ENCODE peak calls at places on chromosome 1, in seven cellular contexts. One of them, this sample, is unnamed.

GRCh38 chr1:22773981-22774471 is 63.4 kb downstream of the EPHB2 start:
- DNase-seq in NCI-H524 treated with DMSO at 0.1 percent for 48 hours: no peak
- DNase-seq in neuronal stem cell: no peak
- DNase-seq in astrocyte of the cerebellum: peak; percentile 36
- DNase-seq in HS-5: no peak
- DNase-seq in pancreas: no peak
- DNase-seq in NCI-H1092 treated with DMSO at 0.1 percent for 48 hours: peak; percentile 30
- DNase-seq in this sample: no peak

GRCh38 chr1:9905010-9905409 is 5.1 kb downstream of the CTNNBIP1 start:
- DNase-seq in HS-5: no peak
- DNase-seq in NCI-H524 treated with DMSO at 0.1 percent for 48 hours: no peak
- DNase-seq in pancreas: no peak
- DNase-seq in NCI-H1092 treated with DMSO at 0.1 percent for 48 hours: no peak
- DNase-seq in neuronal stem cell: no peak
- DNase-seq in astrocyte of the cerebellum: peak; percentile 73
- DNase-seq in this sample: no peak

GRCh38 chr1:99326215-99326949 is 62.1 kb downstream of the PLPPR4 start:
- DNase-seq in NCI-H1092 treated with DMSO at 0.1 percent for 48 hours: no peak
- DNase-seq in NCI-H524 treated with DMSO at 0.1 percent for 48 hours: no peak
- DNase-seq in pancreas: no peak
- DNase-seq in HS-5: no peak
- DNase-seq in neuronal stem cell: no peak
- DNase-seq in astrocyte of the cerebellum: no peak
- DNase-seq in this sample: no peak

GRCh38 chr1:2983319-2983705 is 38.0 kb upstream of the ACTRT2 start:
- DNase-seq in NCI-H524 treated with DMSO at 0.1 percent for 48 hours: no peak
- DNase-seq in HS-5: no peak
- DNase-seq in neuronal stem cell: no peak
- DNase-seq in NCI-H1092 treated with DMSO at 0.1 percent for 48 hours: no peak
- DNase-seq in pancreas: peak; percentile 21
- DNase-seq in astrocyte of the cerebellum: no peak
- DNase-seq in this sample: no peak

GRCh38 chr1:232011961-232012360 is 385.4 kb downstream of the DISC1 start:
- DNase-seq in neuronal stem cell: no peak
- DNase-seq in HS-5: no peak
- DNase-seq in pancreas: no peak
- DNase-seq in NCI-H1092 treated with DMSO at 0.1 percent for 48 hours: no peak
- DNase-seq in astrocyte of the cerebellum: no peak
- DNase-seq in NCI-H524 treated with DMSO at 0.1 percent for 48 hours: no peak
- DNase-seq in this sample: no peak

GRCh38 chr1:201693019-201693372 is 136.0 kb upstream of the IPO9 start:
- DNase-seq in HS-5: no peak
- DNase-seq in NCI-H524 treated with DMSO at 0.1 percent for 48 hours: peak; percentile 98
- DNase-seq in astrocyte of the cerebellum: no peak
- DNase-seq in pancreas: no peak
- DNase-seq in neuronal stem cell: no peak
- DNase-seq in NCI-H1092 treated with DMSO at 0.1 percent for 48 hours: peak; percentile 79
- DNase-seq in this sample: no peak

GRCh38 chr1:116737020-116737854 is 17.0 kb upstream of the CD2 start:
- DNase-seq in HS-5: no peak
- DNase-seq in NCI-H1092 treated with DMSO at 0.1 percent for 48 hours: peak; percentile 68
- DNase-seq in NCI-H524 treated with DMSO at 0.1 percent for 48 hours: no peak
- DNase-seq in neuronal stem cell: peak; percentile 9
- DNase-seq in pancreas: peak; percentile 64
- DNase-seq in astrocyte of the cerebellum: peak; percentile 52
- DNase-seq in this sample: no peak

GRCh38 chr1:156400191-156400920 is 31.3 kb downstream of the RHBG start:
- DNase-seq in NCI-H524 treated with DMSO at 0.1 percent for 48 hours: no peak
- DNase-seq in NCI-H1092 treated with DMSO at 0.1 percent for 48 hours: no peak
- DNase-seq in astrocyte of the cerebellum: no peak
- DNase-seq in HS-5: no peak
- DNase-seq in neuronal stem cell: no peak
- DNase-seq in pancreas: no peak
- DNase-seq in this sample: no peak

GRCh38 chr1:118949317-118949716 is 38.8 kb downstream of the TBX15 start:
- DNase-seq in astrocyte of the cerebellum: peak; percentile 40
- DNase-seq in neuronal stem cell: no peak
- DNase-seq in NCI-H1092 treated with DMSO at 0.1 percent for 48 hours: no peak
- DNase-seq in pancreas: no peak
- DNase-seq in NCI-H524 treated with DMSO at 0.1 percent for 48 hours: no peak
- DNase-seq in HS-5: peak; percentile 45
- DNase-seq in this sample: no peak